ENCODE peak calls at places on chromosomes 11 and 22, in four cellular contexts. A is IMR-90, I is midbrain, Y is NCI-H2081. S is an unnamed sample.

GRCh38 chr22:37805878-37806277 is 1.9 kb upstream of the GCAT start:
- DNase-seq in I (no peak), A (no peak), Y (no peak), S (no peak)

GRCh38 chr22:49650336-49651241 is 177.1 kb downstream of the BRD1 start:
- DNase-seq in I (no peak), A (no peak), Y (no peak), S (no peak)

GRCh38 chr11:64837887-64838351 is 6.5 kb downstream of the CDC42BPG start:
- DNase-seq in A (no peak), I (no peak), Y (no peak), S (no peak)

GRCh38 chr11:74135516-74135840 is 35.3 kb downstream of the C2CD3 start:
- DNase-seq in A (no peak), Y (no peak), I (no peak), S (no peak)

GRCh38 chr11:44726278-44727113 is at the start of gene TSPAN18:
- DNase-seq in A (no peak), Y (no peak), I (no peak), S (no peak)

GRCh38 chr11:85809881-85810280 is 1.1 kb downstream of the SYTL2 start:
- DNase-seq in I (no peak), Y (no peak), A (no peak), S (no peak)

GRCh38 chr11:77467993-77468392 is 5.9 kb downstream of the PAK1 start:
- DNase-seq in Y (no peak), I (no peak), A (no peak), S (no peak)

GRCh38 chr11:57413681-57414080 is 13.2 kb downstream of the SLC43A3 start:
- DNase-seq in A (no peak), Y (no peak), I (no peak), S (no peak)

GRCh38 chr11:79417069-79417920 is 23.5 kb downstream of the TENM4 start:
- DNase-seq in I (no peak), Y (no peak), A (peak), S (no peak)

GRCh38 chr22:34055525-34056200 is 135.4 kb upstream of the LARGE1 start:
- DNase-seq in Y (no peak), A (no peak), I (no peak), S (no peak)

GRCh38 chr11:19890308-19890707 is 177.7 kb downstream of the NAV2 start:
- DNase-seq in I (no peak), Y (no peak), A (peak), S (peak)

GRCh38 chr11:14270690-14271542 is 88.1 kb downstream of the RRAS2 start:
- DNase-seq in A (no peak), Y (no peak), I (no peak), S (no peak)

GRCh38 chr11:132101861-132102260 is 731.4 kb downstream of the NTM start:
- DNase-seq in A (peak), I (no peak), Y (no peak), S (no peak)

GRCh38 chr11:44096360-44097188 is 1.1 kb downstream of the EXT2 start:
- DNase-seq in Y (no peak), A (peak), I (no peak), S (no peak)

GRCh38 chr11:114102993-114103896 is 43.7 kb downstream of the ZBTB16 start:
- DNase-seq in A (no peak), I (no peak), Y (no peak), S (no peak)

GRCh38 chr11:65206901-65207300 is 25.2 kb downstream of the CAPN1 start:
- DNase-seq in I (no peak), Y (no peak), A (no peak), S (no peak)

GRCh38 chr11:69642549-69642912 is 1.6 kb downstream of the CCND1 start:
- DNase-seq in Y (no peak), A (no peak), I (no peak), S (no peak)

GRCh38 chr11:113697075-113697474 is 9.0 kb downstream of the TMPRSS5 start:
- DNase-seq in I (no peak), A (no peak), Y (no peak), S (no peak)

GRCh38 chr11:35811783-35812182 is 132.1 kb upstream of the LDLRAD3 start:
- DNase-seq in I (peak), Y (no peak), A (no peak), S (no peak)

GRCh38 chr22:49329636-49330035 is 498.0 kb downstream of the BRD1 start:
- DNase-seq in Y (no peak), I (no peak), A (no peak), S (peak)

GRCh38 chr11:66967670-66968425 is 7.3 kb upstream of the C11orf86 start:
- DNase-seq in I (no peak), A (peak), Y (no peak), S (peak)